ENCODE peak calls at places on chromosomes 3 and 15, in six cellular contexts. One of them, this sample, is unnamed.

GRCh38 chr3:50651875-50652529 is 22.7 kb upstream of the DOCK3 start:
- DNase-seq in right atrium auricular region: no peak
- DNase-seq in OCI-LY7: no peak
- DNase-seq in mesenchymal stem cell: no peak
- DNase-seq in right cardiac atrium: no peak
- DNase-seq in heart right ventricle: no peak
- DNase-seq in this sample: no peak

GRCh38 chr3:128426128-128426921 is 40.4 kb downstream of the DNAJB8 start:
- DNase-seq in right atrium auricular region: no peak
- DNase-seq in right cardiac atrium: peak
- DNase-seq in heart right ventricle: peak
- DNase-seq in mesenchymal stem cell: peak
- DNase-seq in OCI-LY7: peak
- DNase-seq in this sample: peak

GRCh38 chr3:43689766-43690399 is 855 bp upstream of the ABHD5 start:
- DNase-seq in mesenchymal stem cell: no peak
- DNase-seq in right atrium auricular region: peak
- DNase-seq in right cardiac atrium: no peak
- DNase-seq in OCI-LY7: no peak
- DNase-seq in heart right ventricle: no peak
- DNase-seq in this sample: no peak

GRCh38 chr3:17742092-17742836 is at the start of gene TBC1D5:
- DNase-seq in right cardiac atrium: peak
- DNase-seq in OCI-LY7: peak
- DNase-seq in heart right ventricle: peak
- DNase-seq in right atrium auricular region: peak
- DNase-seq in mesenchymal stem cell: peak
- DNase-seq in this sample: peak

GRCh38 chr15:100833432-100834389 is 45.9 kb upstream of the ALDH1A3 start:
- DNase-seq in right atrium auricular region: no peak
- DNase-seq in right cardiac atrium: no peak
- DNase-seq in mesenchymal stem cell: no peak
- DNase-seq in heart right ventricle: no peak
- DNase-seq in OCI-LY7: peak
- DNase-seq in this sample: no peak

GRCh38 chr3:188553569-188553968 is 399.6 kb downstream of the LPP start:
- DNase-seq in right cardiac atrium: no peak
- DNase-seq in heart right ventricle: no peak
- DNase-seq in OCI-LY7: no peak
- DNase-seq in right atrium auricular region: no peak
- DNase-seq in mesenchymal stem cell: peak
- DNase-seq in this sample: peak

GRCh38 chr15:57541805-57542504 is 49.7 kb upstream of the MYZAP start:
- DNase-seq in heart right ventricle: peak
- DNase-seq in right cardiac atrium: peak
- DNase-seq in OCI-LY7: peak
- DNase-seq in mesenchymal stem cell: peak
- DNase-seq in right atrium auricular region: peak
- DNase-seq in this sample: peak

GRCh38 chr3:189108735-189109134 is 63.0 kb upstream of the TPRG1 start:
- DNase-seq in heart right ventricle: no peak
- DNase-seq in right cardiac atrium: no peak
- DNase-seq in right atrium auricular region: no peak
- DNase-seq in mesenchymal stem cell: no peak
- DNase-seq in OCI-LY7: no peak
- DNase-seq in this sample: no peak

GRCh38 chr15:65824031-65824743 is 32.1 kb upstream of the DENND4A start:
- DNase-seq in right cardiac atrium: peak
- DNase-seq in mesenchymal stem cell: peak
- DNase-seq in right atrium auricular region: peak
- DNase-seq in OCI-LY7: peak
- DNase-seq in heart right ventricle: no peak
- DNase-seq in this sample: peak

GRCh38 chr15:64158363-64159134 is 4.3 kb downstream of the PPIB start:
- DNase-seq in mesenchymal stem cell: no peak
- DNase-seq in heart right ventricle: no peak
- DNase-seq in OCI-LY7: no peak
- DNase-seq in right cardiac atrium: peak
- DNase-seq in right atrium auricular region: no peak
- DNase-seq in this sample: no peak
- H3K27ac ChIP-seq in mesenchymal stem cell: no peak
- H3K27ac ChIP-seq in heart right ventricle: peak
- H3K27ac ChIP-seq in OCI-LY7: no peak
- H3K27ac ChIP-seq in right cardiac atrium: peak
- H3K27ac ChIP-seq in right atrium auricular region: peak
- H3K27ac ChIP-seq in this sample: no peak

GRCh38 chr3:70488816-70489215 is 176.4 kb upstream of the MDFIC2 start:
- DNase-seq in OCI-LY7: no peak
- DNase-seq in mesenchymal stem cell: no peak
- DNase-seq in heart right ventricle: no peak
- DNase-seq in right cardiac atrium: no peak
- DNase-seq in right atrium auricular region: no peak
- DNase-seq in this sample: no peak
- H3K4me3 ChIP-seq in OCI-LY7: no peak
- H3K4me3 ChIP-seq in mesenchymal stem cell: no peak
- H3K4me3 ChIP-seq in heart right ventricle: no peak
- H3K4me3 ChIP-seq in right cardiac atrium: no peak
- H3K4me3 ChIP-seq in right atrium auricular region: no peak
- H3K4me3 ChIP-seq in this sample: no peak

GRCh38 chr3:68009865-68010264 is 355.5 kb upstream of the SUCLG2 start:
- DNase-seq in right cardiac atrium: no peak
- DNase-seq in right atrium auricular region: no peak
- DNase-seq in heart right ventricle: no peak
- DNase-seq in mesenchymal stem cell: no peak
- DNase-seq in OCI-LY7: no peak
- DNase-seq in this sample: no peak
- H3K27ac ChIP-seq in right cardiac atrium: no peak
- H3K27ac ChIP-seq in right atrium auricular region: no peak
- H3K27ac ChIP-seq in heart right ventricle: no peak
- H3K27ac ChIP-seq in mesenchymal stem cell: no peak
- H3K27ac ChIP-seq in OCI-LY7: no peak
- H3K27ac ChIP-seq in this sample: no peak

DNA sequence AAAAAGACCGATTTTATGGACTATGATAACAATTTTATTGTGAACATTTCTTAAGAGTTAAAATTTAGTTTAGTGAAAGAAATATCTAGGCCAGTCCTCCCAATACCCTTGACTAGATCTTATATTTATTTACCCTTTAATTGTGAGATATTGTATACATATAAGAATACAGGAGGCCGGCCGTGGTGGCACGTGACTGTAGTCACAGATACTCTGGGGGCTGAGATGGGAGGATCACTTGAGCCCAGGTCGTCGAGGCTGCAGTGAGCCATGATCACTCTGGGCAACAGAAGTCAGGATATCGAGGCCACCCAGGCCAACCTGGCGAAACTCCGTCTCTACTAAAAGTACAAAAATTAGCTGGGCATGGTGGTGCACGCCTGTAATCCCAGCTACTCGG is 767 bp upstream of the RMDN3 start:
- DNase-seq in mesenchymal stem cell: no peak
- DNase-seq in right atrium auricular region: no peak
- DNase-seq in OCI-LY7: peak
- DNase-seq in right cardiac atrium: no peak
- DNase-seq in heart right ventricle: no peak
- DNase-seq in this sample: no peak
- H3K4me3 ChIP-seq in mesenchymal stem cell: peak
- H3K4me3 ChIP-seq in right atrium auricular region: peak
- H3K4me3 ChIP-seq in OCI-LY7: peak
- H3K4me3 ChIP-seq in right cardiac atrium: peak
- H3K4me3 ChIP-seq in heart right ventricle: peak
- H3K4me3 ChIP-seq in this sample: no peak